ENCODE peak calls at places on chromosomes 2 and 18, in five cellular contexts. One of them, this sample, is unnamed.

GRCh38 chr2:241081190-241081642 is 20.9 kb downstream of the MTERF4 start:
- DNase-seq in fibroblast of the conjunctiva: no peak
- DNase-seq in Right ventricle myocardium superior: no peak
- DNase-seq in GOT3: no peak
- DNase-seq in HT1080: no peak
- DNase-seq in this sample: no peak

GRCh38 chr18:7725473-7725872 is 158.4 kb downstream of the PTPRM start:
- DNase-seq in Right ventricle myocardium superior: no peak
- DNase-seq in HT1080: no peak
- DNase-seq in GOT3: no peak
- DNase-seq in fibroblast of the conjunctiva: no peak
- DNase-seq in this sample: no peak

GRCh38 chr2:239544141-239544800 is 143.5 kb upstream of the HDAC4 start:
- DNase-seq in Right ventricle myocardium superior: no peak
- DNase-seq in fibroblast of the conjunctiva: no peak
- DNase-seq in GOT3: no peak
- DNase-seq in HT1080: no peak
- DNase-seq in this sample: no peak

GRCh38 chr2:237695201-237695780 is 67.9 kb downstream of the LRRFIP1 start:
- DNase-seq in Right ventricle myocardium superior: no peak
- DNase-seq in HT1080: peak; percentile 96
- DNase-seq in fibroblast of the conjunctiva: peak; percentile 85
- DNase-seq in GOT3: no peak
- DNase-seq in this sample: peak; percentile 56

GRCh38 chr2:60867848-60868247 is 13.5 kb upstream of the REL start:
- DNase-seq in Right ventricle myocardium superior: no peak
- DNase-seq in fibroblast of the conjunctiva: no peak
- DNase-seq in HT1080: no peak
- DNase-seq in GOT3: no peak
- DNase-seq in this sample: peak; percentile 43

GRCh38 chr2:240465268-240465764 is 29.9 kb downstream of the GPC1 start:
- DNase-seq in GOT3: no peak
- DNase-seq in Right ventricle myocardium superior: peak; percentile 28
- DNase-seq in fibroblast of the conjunctiva: no peak
- DNase-seq in HT1080: no peak
- DNase-seq in this sample: no peak

GRCh38 chr18:12703714-12704113 is 872 bp downstream of the PSMG2 start:
- DNase-seq in HT1080: peak; percentile 17
- DNase-seq in GOT3: no peak
- DNase-seq in Right ventricle myocardium superior: no peak
- DNase-seq in fibroblast of the conjunctiva: peak; percentile 3
- DNase-seq in this sample: peak; percentile 23

GRCh38 chr2:235106874-235107639 is 155.2 kb downstream of the SH3BP4 start:
- DNase-seq in fibroblast of the conjunctiva: peak; percentile 69
- DNase-seq in Right ventricle myocardium superior: peak; percentile 69
- DNase-seq in GOT3: no peak
- DNase-seq in HT1080: peak; percentile 66
- DNase-seq in this sample: peak; percentile 10

GRCh38 chr2:14642499-14642898 is 10.0 kb downstream of the LRATD1 start:
- DNase-seq in GOT3: no peak
- DNase-seq in HT1080: no peak
- DNase-seq in fibroblast of the conjunctiva: no peak
- DNase-seq in Right ventricle myocardium superior: no peak
- DNase-seq in this sample: no peak

GRCh38 chr2:218852911-218853667 is 6.5 kb upstream of the WNT6 start:
- DNase-seq in GOT3: no peak
- DNase-seq in Right ventricle myocardium superior: no peak
- DNase-seq in HT1080: peak; percentile 32
- DNase-seq in fibroblast of the conjunctiva: peak; percentile 33
- DNase-seq in this sample: peak; percentile 50

GRCh38 chr2:48515588-48515987 is 14.4 kb upstream of the STON1 start:
- DNase-seq in HT1080: no peak
- DNase-seq in GOT3: no peak
- DNase-seq in fibroblast of the conjunctiva: no peak
- DNase-seq in Right ventricle myocardium superior: no peak
- DNase-seq in this sample: no peak

GRCh38 chr2:212538156-212539144 is at the start of gene ERBB4:
- DNase-seq in GOT3: no peak
- DNase-seq in fibroblast of the conjunctiva: no peak
- DNase-seq in Right ventricle myocardium superior: peak; percentile 61
- DNase-seq in HT1080: no peak
- DNase-seq in this sample: no peak

GRCh38 chr2:216119986-216120385 is 10.8 kb downstream of the XRCC5 start:
- DNase-seq in Right ventricle myocardium superior: no peak
- DNase-seq in fibroblast of the conjunctiva: no peak
- DNase-seq in HT1080: no peak
- DNase-seq in GOT3: no peak
- DNase-seq in this sample: no peak

GRCh38 chr18:56139792-56140254 is 498.6 kb downstream of the TXNL1 start:
- DNase-seq in fibroblast of the conjunctiva: no peak
- DNase-seq in Right ventricle myocardium superior: peak; percentile 67
- DNase-seq in HT1080: peak; percentile 35
- DNase-seq in GOT3: no peak
- DNase-seq in this sample: no peak

GRCh38 chr2:171858397-171858958 is 35.6 kb downstream of the SLC25A12 start:
- DNase-seq in GOT3: no peak
- DNase-seq in fibroblast of the conjunctiva: no peak
- DNase-seq in HT1080: no peak
- DNase-seq in Right ventricle myocardium superior: no peak
- DNase-seq in this sample: no peak

GRCh38 chr2:98175811-98176210 is 88.8 kb downstream of the VWA3B start:
- DNase-seq in GOT3: no peak
- DNase-seq in HT1080: no peak
- DNase-seq in Right ventricle myocardium superior: no peak
- DNase-seq in fibroblast of the conjunctiva: no peak
- DNase-seq in this sample: peak; percentile 40

GRCh38 chr18:50424877-50425690 is 50.2 kb downstream of the SKA1 start:
- DNase-seq in GOT3: no peak
- DNase-seq in Right ventricle myocardium superior: peak; percentile 57
- DNase-seq in fibroblast of the conjunctiva: no peak
- DNase-seq in HT1080: no peak
- DNase-seq in this sample: no peak

GRCh38 chr2:37168217-37168981 is 11.6 kb upstream of the EIF2AK2 start:
- DNase-seq in fibroblast of the conjunctiva: peak; percentile 31
- DNase-seq in GOT3: no peak
- DNase-seq in HT1080: peak; percentile 60
- DNase-seq in Right ventricle myocardium superior: no peak
- DNase-seq in this sample: peak; percentile 48

GRCh38 chr2:30257266-30258214 is 26.2 kb downstream of the LBH start:
- DNase-seq in fibroblast of the conjunctiva: no peak
- DNase-seq in HT1080: no peak
- DNase-seq in Right ventricle myocardium superior: no peak
- DNase-seq in GOT3: no peak
- DNase-seq in this sample: peak; percentile 82

GRCh38 chr2:85768713-85769112 is 14.9 kb downstream of the ATOH8 start:
- DNase-seq in HT1080: no peak
- DNase-seq in GOT3: no peak
- DNase-seq in fibroblast of the conjunctiva: peak; percentile 40
- DNase-seq in Right ventricle myocardium superior: peak; percentile 87
- DNase-seq in this sample: no peak

GRCh38 chr2:168518555-168519066 is 62.5 kb downstream of the CERS6 start:
- DNase-seq in GOT3: no peak
- DNase-seq in HT1080: no peak
- DNase-seq in Right ventricle myocardium superior: no peak
- DNase-seq in fibroblast of the conjunctiva: no peak
- DNase-seq in this sample: no peak

GRCh38 chr2:95530734-95531133 is 46.2 kb upstream of the TRIM43B start:
- DNase-seq in Right ventricle myocardium superior: no peak
- DNase-seq in HT1080: peak; percentile 80
- DNase-seq in GOT3: no peak
- DNase-seq in fibroblast of the conjunctiva: no peak
- DNase-seq in this sample: no peak

GRCh38 chr2:110153416-110153815 is 37.8 kb upstream of the MALL start:
- DNase-seq in fibroblast of the conjunctiva: no peak
- DNase-seq in Right ventricle myocardium superior: no peak
- DNase-seq in GOT3: no peak
- DNase-seq in HT1080: no peak
- DNase-seq in this sample: no peak

GRCh38 chr2:42567806-42568429 is 514 bp upstream of the MTA3 start:
- DNase-seq in GOT3: no peak
- DNase-seq in fibroblast of the conjunctiva: no peak
- DNase-seq in Right ventricle myocardium superior: peak; percentile 46
- DNase-seq in HT1080: no peak
- DNase-seq in this sample: peak; percentile 55

GRCh38 chr2:181025004-181025403 is 44.6 kb downstream of the UBE2E3 start:
- DNase-seq in Right ventricle myocardium superior: no peak
- DNase-seq in GOT3: no peak
- DNase-seq in fibroblast of the conjunctiva: no peak
- DNase-seq in HT1080: no peak
- DNase-seq in this sample: no peak

GRCh38 chr2:146701183-146701582 is 1143.6 kb upstream of the ACVR2A start:
- DNase-seq in HT1080: peak; percentile 25
- DNase-seq in GOT3: no peak
- DNase-seq in fibroblast of the conjunctiva: no peak
- DNase-seq in Right ventricle myocardium superior: no peak
- DNase-seq in this sample: no peak

GRCh38 chr2:54666741-54667639 is 56.5 kb upstream of the EML6 start:
- DNase-seq in fibroblast of the conjunctiva: no peak
- DNase-seq in HT1080: no peak
- DNase-seq in GOT3: no peak
- DNase-seq in Right ventricle myocardium superior: peak; percentile 73
- DNase-seq in this sample: no peak

GRCh38 chr2:17628349-17629261 is 88.1 kb downstream of the VSNL1 start:
- DNase-seq in HT1080: peak; percentile 61
- DNase-seq in GOT3: no peak
- DNase-seq in Right ventricle myocardium superior: no peak
- DNase-seq in fibroblast of the conjunctiva: no peak
- DNase-seq in this sample: no peak

GRCh38 chr2:127043367-127044164 is 63.4 kb downstream of the BIN1 start:
- DNase-seq in fibroblast of the conjunctiva: no peak
- DNase-seq in HT1080: no peak
- DNase-seq in GOT3: no peak
- DNase-seq in Right ventricle myocardium superior: no peak
- DNase-seq in this sample: no peak

GRCh38 chr2:146634256-146635068 is 1210.4 kb upstream of the ACVR2A start:
- DNase-seq in fibroblast of the conjunctiva: peak; percentile 2
- DNase-seq in Right ventricle myocardium superior: no peak
- DNase-seq in GOT3: no peak
- DNase-seq in HT1080: peak; percentile 81
- DNase-seq in this sample: no peak

GRCh38 chr18:67132919-67133318 is 383.6 kb downstream of the DSEL start:
- DNase-seq in HT1080: no peak
- DNase-seq in Right ventricle myocardium superior: no peak
- DNase-seq in GOT3: no peak
- DNase-seq in fibroblast of the conjunctiva: no peak
- DNase-seq in this sample: no peak

GRCh38 chr2:10034333-10035052 is 8.9 kb upstream of the KLF11 start:
- DNase-seq in HT1080: no peak
- DNase-seq in GOT3: no peak
- DNase-seq in fibroblast of the conjunctiva: no peak
- DNase-seq in Right ventricle myocardium superior: no peak
- DNase-seq in this sample: no peak

GRCh38 chr2:54274781-54275242 is 18.8 kb upstream of the TSPYL6 start:
- DNase-seq in HT1080: no peak
- DNase-seq in fibroblast of the conjunctiva: peak; percentile 85
- DNase-seq in Right ventricle myocardium superior: no peak
- DNase-seq in GOT3: no peak
- DNase-seq in this sample: peak; percentile 48

GRCh38 chr2:233480490-233481202 is 85.9 kb downstream of the USP40 start:
- DNase-seq in HT1080: no peak
- DNase-seq in GOT3: no peak
- DNase-seq in fibroblast of the conjunctiva: no peak
- DNase-seq in Right ventricle myocardium superior: peak; percentile 50
- DNase-seq in this sample: no peak

GRCh38 chr2:41716497-41716896 is 331.3 kb upstream of the PKDCC start:
- DNase-seq in Right ventricle myocardium superior: no peak
- DNase-seq in fibroblast of the conjunctiva: no peak
- DNase-seq in GOT3: no peak
- DNase-seq in HT1080: no peak
- DNase-seq in this sample: no peak